ENCODE peak calls at places on chromosomes 12 and 14, in eight cellular contexts. E, L, S, W, D, P, T and Q are unnamed samples.

GRCh38 chr12:57771271-57771872 is 533 bp downstream of the METTL1 start:
- DNase-seq in T (peak; percentile 80), E (peak; percentile 90), P (peak; percentile 60), D (peak; percentile 90), L (no peak), S (peak; percentile 89), W (peak; percentile 95), Q (peak; percentile 83)

GRCh38 chr14:99733221-99733550 is 49.1 kb downstream of the CYP46A1 start:
- DNase-seq in T (no peak), P (no peak), E (no peak), W (no peak), D (no peak), L (no peak), S (no peak), Q (no peak)

GRCh38 chr14:64823305-64823985 is 56.3 kb downstream of the SPTB start:
- DNase-seq in T (peak; percentile 69), D (peak; percentile 87), P (peak; percentile 70), L (peak; percentile 64), W (peak; percentile 75), E (peak; percentile 83), S (peak; percentile 63), Q (peak; percentile 32)

GRCh38 chr14:95835331-95835730 is 41.3 kb upstream of the TUNAR start:
- DNase-seq in E (no peak), T (no peak), W (peak; percentile 9), L (no peak), D (no peak), S (no peak), P (no peak), Q (no peak)

GRCh38 chr14:105489607-105490317 is 1.3 kb upstream of the TEDC1 start:
- DNase-seq in D (peak; percentile 89), T (peak; percentile 83), E (peak; percentile 82), P (peak; percentile 86), W (peak; percentile 81), L (peak; percentile 85), S (peak; percentile 61), Q (peak; percentile 84)

GRCh38 chr14:98893675-98894074 is 378.3 kb downstream of the BCL11B start:
- DNase-seq in E (no peak), S (no peak), D (no peak), T (no peak), P (no peak), L (no peak), W (no peak), Q (no peak)

GRCh38 chr12:115155665-115156645 is 472.0 kb upstream of the TBX3 start:
- DNase-seq in D (no peak), W (peak; percentile 94), S (peak; percentile 99), E (no peak), L (no peak), P (no peak), T (no peak), Q (no peak)

GRCh38 chr12:124445121-124445718 is 122.2 kb downstream of the NCOR2 start:
- DNase-seq in P (no peak), T (no peak), D (peak; percentile 24), W (no peak), E (no peak), S (no peak), L (no peak), Q (no peak)

GRCh38 chr12:95396849-95397498 is 77.0 kb upstream of the METAP2 start:
- DNase-seq in L (no peak), S (peak; percentile 62), T (no peak), D (no peak), E (no peak), W (peak; percentile 46), P (no peak), Q (no peak)

GRCh38 chr14:58427289-58428010 is at the start of the genes KIAA0586 and TIMM9:
- DNase-seq in L (peak; percentile 93), W (peak; percentile 99), S (peak; percentile 96), E (peak; percentile 97), T (peak; percentile 90), D (peak; percentile 96), P (peak; percentile 99), Q (peak; percentile 97)

GRCh38 chr12:48883305-48884171 is 17.9 kb upstream of the RND1 start:
- DNase-seq in W (no peak), T (peak; percentile 33), E (no peak), S (no peak), L (no peak), P (no peak), D (no peak), Q (no peak)

GRCh38 chr14:71474291-71474690 is 457.9 kb upstream of the RGS6 start:
- DNase-seq in W (no peak), P (peak; percentile 60), E (no peak), D (no peak), L (no peak), S (no peak), T (no peak), Q (no peak)

GRCh38 chr12:93020998-93021597 is 92.0 kb upstream of the EEA1 start:
- DNase-seq in D (no peak), S (no peak), T (no peak), P (no peak), W (no peak), E (no peak), L (no peak), Q (no peak)

GRCh38 chr12:46985816-46986215 is 93.6 kb upstream of the PCED1B start:
- DNase-seq in W (no peak), S (no peak), D (no peak), P (no peak), E (no peak), T (no peak), L (no peak), Q (no peak)

GRCh38 chr12:13304924-13305323 is 108.4 kb downstream of the EMP1 start:
- DNase-seq in W (no peak), E (no peak), P (no peak), L (no peak), D (no peak), S (no peak), T (no peak), Q (no peak)

GRCh38 chr12:121184425-121184824 is 25.5 kb upstream of the P2RX4 start:
- DNase-seq in T (no peak), D (peak; percentile 49), S (no peak), L (no peak), E (no peak), W (no peak), P (no peak), Q (no peak)

GRCh38 chr14:70086685-70087379 is 101.9 kb downstream of the SLC8A3 start:
- DNase-seq in E (peak; percentile 15), L (no peak), W (peak; percentile 30), S (peak; percentile 21), D (no peak), T (peak; percentile 43), P (no peak), Q (no peak)

GRCh38 chr12:112165624-112166023 is 40.3 kb downstream of the TRAFD1 start:
- DNase-seq in L (no peak), D (no peak), T (no peak), E (no peak), S (no peak), P (no peak), W (no peak), Q (no peak)

GRCh38 chr12:101173197-101173749 is 36.8 kb downstream of the SLC5A8 start:
- DNase-seq in S (no peak), E (no peak), P (no peak), L (no peak), T (no peak), D (no peak), W (no peak), Q (no peak)

GRCh38 chr12:93243689-93244513 is 133.8 kb upstream of the NUDT4 start:
- DNase-seq in L (peak; percentile 20), E (no peak), D (no peak), S (peak; percentile 79), W (peak; percentile 61), P (no peak), T (no peak), Q (no peak)

GRCh38 chr14:34966413-34966812 is 16.4 kb upstream of the SRP54 start:
- DNase-seq in D (no peak), E (no peak), L (no peak), T (no peak), W (no peak), P (no peak), S (no peak), Q (no peak)

GRCh38 chr12:122946690-122947271 is 19.5 kb downstream of the ABCB9 start:
- DNase-seq in S (peak; percentile 100), D (peak; percentile 91), P (no peak), E (peak; percentile 89), T (peak; percentile 38), L (peak; percentile 81), W (peak; percentile 100), Q (no peak)

GRCh38 chr12:96164951-96165858 is 29.0 kb upstream of the ELK3 start:
- DNase-seq in T (no peak), E (no peak), D (no peak), S (no peak), L (no peak), P (no peak), W (no peak), Q (no peak)

GRCh38 chr12:122135437-122136031 is 38.5 kb downstream of the IL31 start:
- DNase-seq in T (no peak), E (no peak), S (no peak), P (no peak), W (no peak), D (no peak), L (no peak), Q (no peak)

GRCh38 chr12:31752450-31752849 is 23.6 kb upstream of the AMN1 start:
- DNase-seq in S (no peak), T (no peak), L (no peak), E (no peak), P (no peak), W (no peak), D (no peak), Q (no peak)

GRCh38 chr12:55929306-55929791 is 1.6 kb upstream of the DGKA start:
- DNase-seq in P (no peak), S (no peak), L (peak; percentile 88), W (no peak), E (no peak), T (no peak), D (no peak), Q (no peak)

GRCh38 chr12:82090188-82090587 is 268.0 kb downstream of the CCDC59 start:
- DNase-seq in T (no peak), L (no peak), E (no peak), P (no peak), S (no peak), W (no peak), D (no peak), Q (no peak)

GRCh38 chr12:82314406-82314892 is 43.7 kb downstream of the CCDC59 start:
- DNase-seq in S (no peak), W (no peak), L (no peak), T (no peak), P (no peak), E (no peak), D (peak; percentile 62), Q (no peak)

GRCh38 chr14:65937079-65937803 is 524.7 kb downstream of the FUT8 start:
- DNase-seq in E (no peak), D (no peak), W (no peak), T (no peak), S (no peak), L (no peak), P (no peak), Q (no peak)

GRCh38 chr14:50062438-50063039 is 53.8 kb downstream of the VCPKMT start:
- DNase-seq in S (peak; percentile 76), L (peak; percentile 64), P (no peak), T (no peak), D (no peak), W (peak; percentile 75), E (no peak), Q (no peak)

GRCh38 chr12:48813464-48814312 is 4.6 kb upstream of the CACNB3 start:
- DNase-seq in W (no peak), D (no peak), S (no peak), T (no peak), E (no peak), P (no peak), L (no peak), Q (no peak)

GRCh38 chr14:104506461-104507253 is 72.9 kb upstream of the C14orf180 start:
- DNase-seq in P (no peak), W (no peak), L (no peak), T (no peak), S (no peak), D (no peak), E (no peak), Q (no peak)

GRCh38 chr14:47438650-47439140 is 236.7 kb downstream of the MDGA2 start:
- DNase-seq in P (no peak), S (no peak), E (no peak), L (no peak), T (no peak), D (no peak), W (no peak), Q (no peak)

GRCh38 chr14:66405158-66405557 is 81.0 kb upstream of the CCDC196 start:
- DNase-seq in P (no peak), T (no peak), D (no peak), W (peak; percentile 13), L (no peak), S (no peak), E (no peak), Q (no peak)